ENCODE peak calls at places on chromosomes 6 and 20, in nine cellular contexts. G is WERI-Rb-1, V is heart right ventricle, Q is GM23248, F is cardiac muscle cell, E is ovary, N is HCT116, H is IMR-90, S is upper lobe of right lung. I is an unnamed sample. For H3K36me3, the result is how much of the 10 kb centered on the place peaks cover.

GRCh38 chr6:138464085-138464484 is 35.2 kb downstream of the NHSL1 start:
- DNase-seq in N (no peak), H (no peak), Q (no peak), G (no peak), E (no peak), S (no peak), V (no peak), F (no peak), I (no peak)

GRCh38 chr6:71412559-71412958 is 123.9 kb downstream of the OGFRL1 start:
- DNase-seq in E (no peak), F (no peak), G (no peak), H (peak), S (no peak), N (no peak), V (no peak), Q (no peak), I (no peak)

GRCh38 chr20:57592263-57593092 is 27.7 kb downstream of the ZBP1 start:
- DNase-seq in Q (no peak), V (no peak), E (no peak), G (no peak), H (no peak), S (no peak), N (no peak), F (no peak), I (no peak)

GRCh38 chr6:160333841-160334240 is 14.3 kb upstream of the SLC22A3 start:
- DNase-seq in S (no peak), V (no peak), Q (no peak), E (no peak), H (no peak), F (no peak), N (no peak), G (no peak), I (no peak)

GRCh38 chr6:19297880-19298279 is 539.3 kb upstream of the ID4 start:
- DNase-seq in N (no peak), G (peak), H (no peak), F (no peak), Q (no peak), E (no peak), S (no peak), V (no peak), I (no peak)

GRCh38 chr6:15739867-15740266 is 77.0 kb upstream of the DTNBP1 start:
- DNase-seq in N (no peak), G (no peak), S (no peak), H (no peak), F (no peak), Q (no peak), V (no peak), E (no peak), I (no peak)

GRCh38 chr6:47653706-47654105 is 44.7 kb upstream of the ADGRF4 start:
- DNase-seq in E (no peak), G (no peak), Q (no peak), N (no peak), F (no peak), H (no peak), V (no peak), S (no peak), I (no peak)

GRCh38 chr20:34798328-34798727 is 27.1 kb downstream of the NCOA6 start:
- DNase-seq in H (no peak), V (no peak), S (no peak), E (no peak), Q (no peak), F (no peak), N (no peak), G (no peak), I (no peak)

GRCh38 chr20:50194831-50195523 is 4.3 kb downstream of the CEBPB start:
- DNase-seq in V (no peak), Q (no peak), E (no peak), H (no peak), G (no peak), F (peak), S (no peak), N (no peak), I (no peak)

GRCh38 chr6:37705239-37706051 is 7.8 kb upstream of the MDGA1 start:
- DNase-seq in N (no peak), V (peak), H (peak), G (peak), Q (peak), S (peak), F (peak), E (peak), I (peak)

GRCh38 chr6:144197919-144198318 is 47.6 kb downstream of the STX11 start:
- DNase-seq in F (no peak), E (no peak), G (no peak), Q (no peak), N (no peak), H (no peak), V (no peak), S (no peak), I (no peak)

GRCh38 chr6:156804402-156804801 is 27.2 kb downstream of the ARID1B start:
- DNase-seq in G (no peak), H (no peak), N (no peak), V (no peak), Q (no peak), S (no peak), F (no peak), E (no peak), I (no peak)

GRCh38 chr6:167559675-167560479 is 235.0 kb downstream of the TTLL2 start:
- DNase-seq in F (no peak), S (no peak), G (no peak), N (no peak), Q (no peak), E (no peak), V (no peak), H (no peak), I (no peak)

GRCh38 chr6:30960907-30961673 is 20.3 kb downstream of the MUCL3 start:
- DNase-seq in S (no peak), N (no peak), Q (peak), G (no peak), V (no peak), F (peak), H (peak), E (no peak), I (no peak)

GRCh38 chr20:19880256-19881079 is 122.4 kb downstream of the RIN2 start:
- DNase-seq in H (peak), G (no peak), S (no peak), V (no peak), E (no peak), Q (peak), N (peak), F (peak), I (no peak)

GRCh38 chr6:107244082-107244741 is 128.9 kb upstream of the BEND3 start:
- DNase-seq in V (no peak), H (no peak), G (no peak), S (no peak), Q (no peak), N (no peak), E (no peak), F (no peak), I (no peak)

GRCh38 chr20:18543216-18543615 is 24.0 kb upstream of the SMIM26 start:
- DNase-seq in N (no peak), V (no peak), Q (peak), E (no peak), F (no peak), H (no peak), S (no peak), G (no peak), I (no peak)

GRCh38 chr6:113414511-113414910 is 442.6 kb upstream of the MARCKS start:
- DNase-seq in H (peak), G (peak), V (no peak), N (peak), F (peak), E (peak), Q (peak), S (no peak), I (no peak)

GRCh38 chr20:62806383-62807050 is 1.9 kb downstream of the OGFR start:
- DNase-seq in S (no peak), G (no peak), E (no peak), V (no peak), H (no peak), F (no peak), Q (no peak), N (no peak), I (no peak)

GRCh38 chr20:62804021-62804631 is 509 bp upstream of the OGFR start:
- DNase-seq in S (no peak), V (no peak), Q (peak), N (no peak), E (peak), G (no peak), H (no peak), F (no peak), I (no peak)

GRCh38 chr20:62804632-62805364 is at the start of gene OGFR:
- DNase-seq in Q (peak), S (peak), G (peak), F (peak), E (peak), N (no peak), V (peak), H (peak), I (peak)

GRCh38 chr20:62805711-62806382 is 1.2 kb downstream of the OGFR start:
- DNase-seq in N (no peak), H (no peak), F (no peak), E (peak), S (peak), G (no peak), Q (no peak), V (no peak), I (no peak)

GRCh38 chr20:62805365-62805710 is 703 bp downstream of the OGFR start:
- DNase-seq in V (no peak), F (no peak), G (no peak), H (no peak), S (no peak), E (no peak), N (no peak), Q (peak), I (no peak)
- H3K36me3 ChIP-seq in V (under half), F (under half), G (under half), H (under half), S (under half), E (under half), N (under half), Q (under half), I (under half)

GRCh38 chr20:5600982-5601381 is 149.2 kb upstream of the SHLD1 start:
- DNase-seq in E (no peak), F (no peak), V (no peak), Q (no peak), N (no peak), H (no peak), G (no peak), S (no peak), I (no peak)

GRCh38 chr20:5592165-5592564 is 158.0 kb upstream of the SHLD1 start:
- DNase-seq in S (no peak), G (no peak), H (no peak), V (no peak), F (no peak), E (no peak), N (no peak), Q (no peak), I (no peak)

GRCh38 chr20:5592823-5593761 is 157.1 kb upstream of the SHLD1 start:
- DNase-seq in Q (no peak), G (no peak), S (no peak), H (no peak), N (no peak), V (no peak), E (no peak), F (no peak), I (no peak)

GRCh38 chr20:5595744-5596143 is 154.5 kb upstream of the SHLD1 start:
- DNase-seq in N (no peak), E (no peak), Q (no peak), V (no peak), S (no peak), F (no peak), G (no peak), H (no peak), I (no peak)

DNA sequence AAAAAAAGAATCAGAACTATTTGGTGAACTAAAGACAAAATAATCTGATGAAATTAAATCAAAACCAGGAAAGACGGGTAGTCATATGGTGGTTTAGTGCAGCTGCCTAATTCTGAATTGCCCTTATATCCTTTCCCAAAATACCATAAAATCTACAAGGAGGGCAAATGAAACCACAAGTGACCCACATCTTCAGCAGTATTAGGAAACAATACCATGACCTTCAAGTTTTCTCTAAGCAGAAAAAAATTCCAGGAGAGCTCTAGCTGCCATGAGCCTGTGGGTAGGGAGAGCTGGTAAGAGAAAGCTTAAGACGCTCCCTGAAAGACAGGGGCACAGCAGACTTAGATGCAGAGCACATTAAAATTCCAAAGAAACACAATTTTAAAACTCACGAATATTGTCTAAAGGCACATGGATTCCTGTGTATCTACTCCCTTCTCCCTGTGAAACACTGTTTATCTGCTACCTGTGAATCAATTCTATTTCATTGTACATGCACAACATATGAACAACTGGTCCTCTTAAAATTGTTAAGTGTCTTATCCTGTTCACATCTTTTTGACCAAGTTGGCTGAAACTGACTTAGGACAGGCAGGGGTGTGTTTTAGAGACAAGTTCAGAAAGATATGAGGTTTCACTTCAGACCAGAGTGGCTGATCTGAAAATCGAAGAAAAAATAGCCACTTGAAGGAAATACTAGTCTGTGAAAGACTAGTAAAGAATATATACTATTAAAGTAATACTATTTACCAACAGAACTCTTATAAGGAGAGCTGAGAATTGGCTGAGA is 153.6 kb upstream of the SHLD1 start:
- DNase-seq in N (no peak), Q (no peak), G (no peak), E (no peak), V (no peak), S (no peak), F (no peak), H (no peak), I (no peak)
- H3K36me3 ChIP-seq in N (under half), Q (half or more), G (half or more), E (under half), V (under half), S (half or more), F (under half), H (half or more), I (under half)

GRCh38 chr6:132483779-132484679 is 28.9 kb downstream of the STX7 start:
- DNase-seq in E (peak), H (peak), F (peak), N (peak), V (no peak), Q (peak), G (peak), S (no peak), I (no peak)

GRCh38 chr6:132482595-132482994 is 30.3 kb downstream of the STX7 start:
- DNase-seq in H (no peak), E (no peak), G (no peak), V (no peak), F (no peak), S (no peak), Q (no peak), N (no peak), I (no peak)

GRCh38 chr6:132487762-132488161 is 25.2 kb downstream of the STX7 start:
- DNase-seq in N (no peak), E (no peak), V (no peak), F (no peak), H (no peak), S (no peak), G (no peak), Q (no peak), I (no peak)

GRCh38 chr6:132481189-132481588 is 31.7 kb downstream of the STX7 start:
- DNase-seq in E (no peak), F (no peak), S (no peak), H (no peak), V (no peak), G (no peak), N (no peak), Q (no peak), I (no peak)

GRCh38 chr6:132484680-132485018 is 28.3 kb downstream of the STX7 start:
- DNase-seq in E (no peak), V (no peak), G (no peak), F (no peak), N (no peak), H (no peak), S (no peak), Q (no peak), I (no peak)
- H3K36me3 ChIP-seq in E (under half), V (under half), G (under half), F (under half), N (under half), H (under half), S (under half), Q (under half), I (under half)

DNA sequence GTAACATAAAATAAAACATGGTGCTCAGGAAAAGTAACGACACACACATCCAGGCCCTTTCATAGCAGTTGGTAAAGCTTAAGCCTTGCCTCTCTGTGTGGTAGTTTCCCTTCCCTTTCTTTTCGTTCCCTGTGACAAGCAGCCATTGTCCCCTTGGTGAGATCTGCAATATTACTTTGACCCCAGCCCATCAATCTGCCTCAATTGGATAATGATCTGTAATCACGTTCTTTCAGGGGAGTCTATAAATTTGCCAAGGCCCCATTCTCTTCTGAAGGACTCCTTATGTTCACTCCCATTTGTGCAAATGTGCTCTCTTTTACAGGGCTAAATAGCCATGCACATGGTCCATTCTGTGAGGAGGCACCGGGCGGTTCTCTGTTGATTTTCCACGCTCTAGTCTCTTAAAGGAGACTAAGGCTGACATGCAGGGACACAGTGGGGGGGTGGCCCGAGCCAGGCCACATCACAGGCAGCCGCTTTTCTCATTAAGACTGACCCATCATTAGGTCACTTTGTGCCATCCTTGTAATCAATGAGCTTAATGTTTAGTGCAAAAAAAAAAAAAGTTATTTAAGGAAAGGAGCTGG is 660.4 kb upstream of the SLC35B3 start:
- DNase-seq in V (no peak), F (no peak), Q (no peak), H (no peak), N (no peak), G (no peak), E (no peak), S (no peak), I (no peak)
- H3K36me3 ChIP-seq in V (under half), F (under half), Q (under half), H (under half), N (under half), G (under half), E (under half), S (under half), I (under half)

GRCh38 chr6:7901780-7902179 is 8.8 kb downstream of the TXNDC5 start:
- DNase-seq in E (no peak), S (no peak), H (no peak), F (no peak), N (no peak), Q (no peak), V (no peak), G (no peak), I (no peak)

GRCh38 chr6:7900621-7901020 is 10.0 kb downstream of the TXNDC5 start:
- DNase-seq in E (no peak), N (no peak), V (no peak), G (no peak), F (no peak), H (no peak), S (no peak), Q (no peak), I (no peak)

GRCh38 chr6:7899889-7900213 is 10.7 kb downstream of the TXNDC5 start:
- DNase-seq in F (no peak), E (no peak), Q (no peak), V (no peak), S (no peak), G (no peak), H (no peak), N (no peak), I (no peak)

GRCh38 chr6:7902221-7902620 is 8.4 kb downstream of the TXNDC5 start:
- DNase-seq in G (no peak), F (no peak), H (no peak), V (no peak), E (no peak), N (no peak), Q (no peak), S (no peak), I (no peak)

GRCh38 chr6:7901056-7901455 is 9.5 kb downstream of the TXNDC5 start:
- DNase-seq in E (no peak), N (no peak), F (no peak), S (no peak), V (no peak), Q (no peak), H (no peak), G (no peak), I (no peak)
- H3K36me3 ChIP-seq in E (under half), N (half or more), F (under half), S (half or more), V (under half), Q (half or more), H (half or more), G (half or more), I (under half)

DNA sequence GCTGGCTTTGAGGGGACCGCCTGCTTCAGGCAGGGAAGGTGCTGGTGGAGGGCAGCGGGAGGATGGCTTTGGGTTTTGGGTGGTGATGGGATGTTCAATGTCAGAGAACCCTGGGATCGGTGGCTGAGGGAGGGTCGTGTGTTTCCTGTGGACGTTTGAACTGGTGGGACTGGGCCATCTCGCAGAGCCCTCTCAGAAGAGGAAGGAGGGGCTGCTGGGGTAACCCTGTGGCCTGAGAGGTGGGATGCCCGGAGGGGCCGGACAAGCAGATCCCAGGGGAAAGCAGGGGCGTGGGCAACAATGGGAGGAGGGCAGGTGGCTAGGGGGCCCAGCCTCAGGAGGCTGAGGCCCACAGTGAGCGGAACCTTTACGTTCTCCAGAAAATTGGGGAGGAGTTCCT is 34.9 kb downstream of the PYGB start:
- DNase-seq in F (no peak), V (no peak), G (peak), N (no peak), Q (no peak), E (peak), S (no peak), H (no peak), I (no peak)
- H3K36me3 ChIP-seq in F (half or more), V (half or more), G (half or more), N (under half), Q (under half), E (under half), S (half or more), H (half or more), I (under half)

GRCh38 chr6:7406743-7407142 is 17.1 kb downstream of the RIOK1 start:
- DNase-seq in S (no peak), H (peak), F (no peak), N (no peak), E (no peak), G (no peak), V (no peak), Q (no peak), I (no peak)
- H3K36me3 ChIP-seq in S (half or more), H (under half), F (half or more), N (half or more), E (under half), G (half or more), V (half or more), Q (half or more), I (under half)

GRCh38 chr20:44901972-44902371 is 7.9 kb upstream of the PABPC1L start:
- DNase-seq in G (no peak), F (no peak), V (no peak), Q (peak), E (no peak), S (no peak), N (no peak), H (peak), I (no peak)
- H3K36me3 ChIP-seq in G (half or more), F (under half), V (under half), Q (half or more), E (under half), S (half or more), N (half or more), H (under half), I (under half)

DNA sequence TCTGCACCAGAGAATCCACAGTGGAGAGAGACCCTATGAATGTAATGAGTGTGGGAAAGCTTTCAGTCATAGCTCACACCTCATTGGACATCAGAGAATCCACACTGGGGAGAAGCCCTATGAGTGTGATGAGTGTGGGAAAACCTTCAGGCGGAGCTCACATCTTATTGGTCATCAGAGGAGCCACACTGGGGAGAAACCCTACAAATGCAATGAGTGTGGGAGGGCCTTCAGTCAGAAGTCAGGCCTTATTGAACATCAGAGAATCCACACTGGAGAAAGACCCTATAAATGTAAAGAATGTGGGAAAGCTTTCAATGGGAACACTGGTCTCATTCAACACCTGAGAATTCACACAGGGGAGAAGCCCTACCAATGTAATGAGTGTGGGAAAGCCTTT is 11.9 kb downstream of the ZKSCAN8 start:
- DNase-seq in Q (no peak), G (no peak), S (no peak), V (no peak), N (no peak), F (no peak), H (no peak), E (no peak), I (no peak)
- H3K36me3 ChIP-seq in Q (half or more), G (half or more), S (half or more), V (half or more), N (half or more), F (half or more), H (under half), E (under half), I (under half)

I was measured in GM06990.